ENCODE peak calls at places on chromosomes 12 and 14, in nine cellular contexts. K is AG04450; W is activated naive CD4-positive, alpha-beta T cell; U is CD14-positive monocyte; G is posterior cingulate gyrus; Y is ELF-1; R is fibroblast of the aortic adventitia; J is activated CD4-positive, alpha-beta T cell treated with anti-CD3 and anti-CD28 coated beads for 4 hours; E is ACHN. H is an unnamed sample.

GRCh38 chr14:32252030-32252670 is 49.1 kb upstream of the RNU6-8 start:
- DNase-seq in K (peak; percentile 45), W (no peak), U (no peak), G (no peak), Y (peak; percentile 57), R (peak; percentile 83), J (peak; percentile 50), E (peak; percentile 73), H (peak; percentile 70)

GRCh38 chr12:116160196-116160595 is 117.3 kb downstream of the MED13L start:
- DNase-seq in K (no peak), W (no peak), U (no peak), G (no peak), Y (no peak), R (no peak), J (no peak), E (no peak), H (no peak)

GRCh38 chr14:58072288-58073071 is 79.5 kb downstream of the ARMH4 start:
- DNase-seq in K (peak; percentile 56), W (no peak), U (no peak), G (peak; percentile 56), Y (peak; percentile 73), R (peak; percentile 88), J (peak; percentile 32), E (peak; percentile 80), H (peak; percentile 77)

GRCh38 chr14:74647061-74647833 is 35.2 kb upstream of the LTBP2 start:
- DNase-seq in K (no peak), W (no peak), U (no peak), G (no peak), Y (no peak), R (no peak), J (no peak), E (no peak), H (no peak)

GRCh38 chr12:109900752-109901580 is 892 bp downstream of the TCHP start:
- DNase-seq in K (no peak), W (no peak), U (no peak), G (no peak), Y (peak; percentile 71), R (peak; percentile 17), J (no peak), E (peak; percentile 19), H (peak; percentile 59)

GRCh38 chr14:85528080-85528881 is 1.7 kb upstream of the FLRT2 start:
- DNase-seq in K (no peak), W (no peak), U (no peak), G (peak; percentile 59), Y (peak; percentile 61), R (peak; percentile 95), J (no peak), E (peak; percentile 55), H (peak; percentile 35)

GRCh38 chr12:131905081-131905639 is 10.7 kb downstream of the ULK1 start:
- DNase-seq in K (no peak), W (no peak), U (no peak), G (no peak), Y (no peak), R (no peak), J (no peak), E (no peak), H (no peak)

GRCh38 chr12:51832708-51833107 is 15.8 kb downstream of the FIGNL2 start:
- DNase-seq in K (no peak), W (no peak), U (no peak), G (no peak), Y (no peak), R (no peak), J (no peak), E (no peak), H (no peak)

GRCh38 chr12:77062846-77063461 is 2.4 kb downstream of the E2F7 start:
- DNase-seq in K (peak; percentile 29), W (no peak), U (no peak), G (no peak), Y (no peak), R (peak; percentile 76), J (no peak), E (peak; percentile 93), H (no peak)

GRCh38 chr14:74302634-74303569 is at the start of gene ABCD4:
- DNase-seq in K (peak; percentile 65), W (peak; percentile 62), U (peak; percentile 89), G (peak; percentile 99), Y (peak; percentile 96), R (peak; percentile 91), J (peak; percentile 83), E (peak; percentile 92), H (peak; percentile 94)

GRCh38 chr12:14664434-14665023 is 31.9 kb downstream of the GUCY2C start:
- DNase-seq in K (no peak), W (no peak), U (no peak), G (no peak), Y (no peak), R (peak; percentile 65), J (peak; percentile 51), E (peak; percentile 70), H (peak; percentile 34)

GRCh38 chr12:58166643-58167042 is 225.3 kb downstream of the ATP23 start:
- DNase-seq in K (no peak), W (no peak), U (no peak), G (no peak), Y (no peak), R (no peak), J (no peak), E (no peak), H (no peak)

GRCh38 chr12:120453977-120454376 is 7.7 kb downstream of the GATC start:
- DNase-seq in K (no peak), W (no peak), U (no peak), G (no peak), Y (no peak), R (no peak), J (peak; percentile 15), E (peak; percentile 66), H (peak; percentile 59)

GRCh38 chr14:51319181-51319597 is 79.1 kb downstream of the TMX1 start:
- DNase-seq in K (no peak), W (no peak), U (no peak), G (no peak), Y (no peak), R (peak; percentile 45), J (no peak), E (no peak), H (no peak)

GRCh38 chr12:49260165-49260564 is 4.7 kb upstream of the TUBA1C start:
- DNase-seq in K (no peak), W (no peak), U (no peak), G (no peak), Y (no peak), R (peak; percentile 96), J (no peak), E (peak; percentile 67), H (no peak)

GRCh38 chr14:79608426-79608825 is 602.9 kb downstream of the DIO2 start:
- DNase-seq in K (no peak), W (no peak), U (no peak), G (no peak), Y (no peak), R (no peak), J (no peak), E (no peak), H (no peak)

GRCh38 chr14:32967421-32967820 is 28.7 kb downstream of the NPAS3 start:
- DNase-seq in K (no peak), W (no peak), U (no peak), G (no peak), Y (no peak), R (no peak), J (no peak), E (no peak), H (no peak)

GRCh38 chr14:101595887-101596721 is 34.8 kb downstream of the DIO3 start:
- DNase-seq in K (no peak), W (no peak), U (peak; percentile 43), G (peak; percentile 59), Y (no peak), R (no peak), J (no peak), E (no peak), H (peak; percentile 5)

GRCh38 chr12:1130164-1130563 is 139.1 kb downstream of the ERC1 start:
- DNase-seq in K (no peak), W (no peak), U (no peak), G (no peak), Y (no peak), R (peak; percentile 2), J (no peak), E (no peak), H (no peak)

GRCh38 chr14:100874051-100874410 is 29.5 kb downstream of the RTL1 start:
- DNase-seq in K (no peak), W (no peak), U (peak; percentile 36), G (peak; percentile 41), Y (no peak), R (no peak), J (no peak), E (no peak), H (no peak)

GRCh38 chr14:90625445-90625844 is 190.8 kb downstream of the TTC7B start:
- DNase-seq in K (no peak), W (no peak), U (no peak), G (no peak), Y (no peak), R (no peak), J (no peak), E (no peak), H (no peak)

GRCh38 chr12:53179694-53180269 is 740 bp upstream of the ZNF740 start:
- DNase-seq in K (no peak), W (no peak), U (no peak), G (no peak), Y (no peak), R (no peak), J (no peak), E (no peak), H (peak; percentile 36)

GRCh38 chr14:100665518-100666032 is 61.1 kb upstream of the DLK1 start:
- DNase-seq in K (no peak), W (no peak), U (no peak), G (peak; percentile 93), Y (no peak), R (peak; percentile 17), J (no peak), E (no peak), H (no peak)

GRCh38 chr12:110606253-110606611 is 7.7 kb upstream of the TCTN1 start:
- DNase-seq in K (no peak), W (no peak), U (no peak), G (no peak), Y (no peak), R (no peak), J (no peak), E (no peak), H (no peak)

H was measured in iPS-NIHi11.